ENCODE peak calls at places on chromosomes 16 and 17, in nine cellular contexts. N is activated naive CD8-positive, alpha-beta T cell treated with anti-CD3 and anti-CD28 coated beads, Interleukin-2, amount 10 ng/mL, durations not matched to agents 7 days and 5 days; R is activated T-cell treated with anti-CD3 and anti-CD28 coated beads, Interleukin-2, amount 50 U/mL, for 4 hours; S is Panc1; A is RWPE2; D is A549; P is CD4-positive, alpha-beta T cell; O is HCT116; Z is GM12878. M is an unnamed sample.

GRCh38 chr17:73650147-73650546 is 5.9 kb upstream of the SDK2 start:
- ATAC-seq in N (peak), R (no peak), S (no peak), A (peak), D (peak), P (peak), O (peak), Z (no peak), M (peak)

GRCh38 chr17:31838641-31839225 is 20.3 kb downstream of the COPRS start:
- ATAC-seq in N (no peak), R (no peak), S (no peak), A (no peak), D (no peak), P (no peak), O (no peak), Z (no peak), M (no peak)

GRCh38 chr16:86133847-86134375 is 234.9 kb downstream of the IRF8 start:
- ATAC-seq in N (no peak), R (no peak), S (no peak), A (no peak), D (no peak), P (no peak), O (peak), Z (no peak), M (no peak)

GRCh38 chr17:933168-934083 is 46.1 kb downstream of the NXN start:
- ATAC-seq in N (no peak), R (no peak), S (peak), A (peak), D (peak), P (no peak), O (peak), Z (no peak), M (peak)

GRCh38 chr17:75832164-75832651 is 12.0 kb downstream of the UNC13D start:
- ATAC-seq in N (peak), R (peak), S (no peak), A (peak), D (no peak), P (peak), O (no peak), Z (peak), M (no peak)

GRCh38 chr16:12590963-12591362 is 212.7 kb downstream of the CPPED1 start:
- ATAC-seq in N (no peak), R (peak), S (no peak), A (no peak), D (no peak), P (no peak), O (no peak), Z (peak), M (no peak)

GRCh38 chr16:84786605-84787302 is 33.0 kb upstream of the CRISPLD2 start:
- ATAC-seq in N (no peak), R (no peak), S (peak), A (peak), D (no peak), P (no peak), O (no peak), Z (no peak), M (peak)

GRCh38 chr16:11211061-11211976 is 44.7 kb downstream of the SOCS1 start:
- ATAC-seq in N (no peak), R (no peak), S (peak), A (no peak), D (no peak), P (no peak), O (no peak), Z (no peak), M (no peak)

GRCh38 chr17:68327823-68328557 is 36.7 kb downstream of the ARSG start:
- ATAC-seq in N (no peak), R (no peak), S (no peak), A (no peak), D (no peak), P (no peak), O (peak), Z (no peak), M (no peak)

GRCh38 chr16:89230210-89230609 is 12.7 kb downstream of the ZNF778 start:
- ATAC-seq in N (no peak), R (no peak), S (no peak), A (no peak), D (no peak), P (no peak), O (no peak), Z (no peak), M (no peak)

GRCh38 chr16:50209548-50210265 is 56.6 kb downstream of the TENT4B start:
- ATAC-seq in N (no peak), R (no peak), S (no peak), A (no peak), D (peak), P (no peak), O (no peak), Z (peak), M (no peak)

GRCh38 chr16:57893217-57893558 is 77.7 kb downstream of the CNGB1 start:
- ATAC-seq in N (no peak), R (no peak), S (no peak), A (no peak), D (peak), P (no peak), O (no peak), Z (no peak), M (no peak)

GRCh38 chr16:48558269-48558915 is 51.6 kb downstream of the N4BP1 start:
- ATAC-seq in N (no peak), R (peak), S (no peak), A (no peak), D (no peak), P (peak), O (no peak), Z (no peak), M (no peak)

GRCh38 chr17:77163001-77163400 is 22.2 kb downstream of the SEC14L1 start:
- ATAC-seq in N (no peak), R (no peak), S (no peak), A (no peak), D (no peak), P (no peak), O (no peak), Z (no peak), M (no peak)

GRCh38 chr17:77186141-77186604 is 45.4 kb downstream of the SEC14L1 start:
- ATAC-seq in N (peak), R (peak), S (peak), A (no peak), D (no peak), P (peak), O (no peak), Z (no peak), M (no peak)

GRCh38 chr17:73340093-73340596 is 28.3 kb upstream of the CDC42EP4 start:
- ATAC-seq in N (no peak), R (no peak), S (no peak), A (peak), D (peak), P (no peak), O (peak), Z (peak), M (peak)

GRCh38 chr16:84848991-84849634 is 29.3 kb downstream of the CRISPLD2 start:
- ATAC-seq in N (no peak), R (no peak), S (no peak), A (no peak), D (no peak), P (no peak), O (no peak), Z (no peak), M (no peak)

GRCh38 chr17:31266042-31266441 is 31.0 kb downstream of the OMG start:
- ATAC-seq in N (no peak), R (no peak), S (no peak), A (no peak), D (peak), P (no peak), O (no peak), Z (no peak), M (no peak)

GRCh38 chr17:80731255-80731840 is 186.7 kb downstream of the RPTOR start:
- ATAC-seq in N (peak), R (no peak), S (no peak), A (no peak), D (no peak), P (peak), O (no peak), Z (no peak), M (no peak)

GRCh38 chr17:4788807-4789700 is at the start of gene GLTPD2:
- ATAC-seq in N (peak), R (no peak), S (no peak), A (peak), D (no peak), P (no peak), O (no peak), Z (no peak), M (peak)

GRCh38 chr16:17748005-17748719 is 277.4 kb upstream of the XYLT1 start:
- ATAC-seq in N (no peak), R (no peak), S (no peak), A (no peak), D (no peak), P (no peak), O (no peak), Z (no peak), M (no peak)

GRCh38 chr17:55327225-55328088 is 62.7 kb downstream of the HLF start:
- ATAC-seq in N (no peak), R (no peak), S (no peak), A (peak), D (peak), P (no peak), O (no peak), Z (no peak), M (no peak)

GRCh38 chr16:20075243-20075642 is 1.6 kb upstream of the GPR139 start:
- ATAC-seq in N (no peak), R (no peak), S (no peak), A (no peak), D (no peak), P (no peak), O (no peak), Z (no peak), M (no peak)

GRCh38 chr17:8506145-8506544 is 70.5 kb downstream of the NDEL1 start:
- ATAC-seq in N (no peak), R (no peak), S (no peak), A (no peak), D (no peak), P (no peak), O (no peak), Z (no peak), M (no peak)

GRCh38 chr17:4250887-4251286 is 12.9 kb downstream of the ANKFY1 start:
- ATAC-seq in N (no peak), R (no peak), S (no peak), A (no peak), D (no peak), P (no peak), O (no peak), Z (no peak), M (no peak)

GRCh38 chr16:55462241-55462640 is 16.8 kb upstream of the MMP2 start:
- ATAC-seq in N (no peak), R (no peak), S (no peak), A (no peak), D (no peak), P (no peak), O (no peak), Z (no peak), M (no peak)

GRCh38 chr16:64826374-64826773 is 295.5 kb downstream of the CDH11 start:
- ATAC-seq in N (no peak), R (no peak), S (no peak), A (no peak), D (no peak), P (no peak), O (no peak), Z (no peak), M (no peak)